ENCODE peak calls at places on chromosomes 7 and 10, in ten cellular contexts. One of them, this sample, is unnamed.

GRCh38 chr10:11163990-11164805 is 146.5 kb downstream of the CELF2 start:
- DNase-seq in IMR-90: no peak
- DNase-seq in CD8-positive, alpha-beta memory T cell: no peak
- DNase-seq in endodermal cell: no peak
- DNase-seq in GM23248: no peak
- DNase-seq in lung: no peak
- DNase-seq in colonic mucosa: no peak
- DNase-seq in tibial nerve: no peak
- DNase-seq in lower lobe of right lung: no peak
- DNase-seq in left lung: no peak
- DNase-seq in this sample: no peak

GRCh38 chr10:53013201-53013808 is 240.7 kb upstream of the MBL2 start:
- DNase-seq in IMR-90: no peak
- DNase-seq in CD8-positive, alpha-beta memory T cell: no peak
- DNase-seq in endodermal cell: no peak
- DNase-seq in GM23248: no peak
- DNase-seq in lung: no peak
- DNase-seq in colonic mucosa: no peak
- DNase-seq in tibial nerve: no peak
- DNase-seq in lower lobe of right lung: no peak
- DNase-seq in left lung: no peak
- DNase-seq in this sample: no peak

GRCh38 chr7:103613655-103614642 is 167.9 kb upstream of the SLC26A5 start:
- DNase-seq in IMR-90: no peak
- DNase-seq in CD8-positive, alpha-beta memory T cell: no peak
- DNase-seq in endodermal cell: no peak
- DNase-seq in GM23248: peak; percentile 52
- DNase-seq in lung: no peak
- DNase-seq in colonic mucosa: no peak
- DNase-seq in tibial nerve: no peak
- DNase-seq in lower lobe of right lung: no peak
- DNase-seq in left lung: no peak
- DNase-seq in this sample: no peak

GRCh38 chr10:69845574-69846251 is 44.0 kb downstream of the COL13A1 start:
- DNase-seq in IMR-90: peak; percentile 42
- DNase-seq in CD8-positive, alpha-beta memory T cell: no peak
- DNase-seq in endodermal cell: no peak
- DNase-seq in GM23248: peak; percentile 39
- DNase-seq in lung: no peak
- DNase-seq in colonic mucosa: peak; percentile 66
- DNase-seq in tibial nerve: no peak
- DNase-seq in lower lobe of right lung: no peak
- DNase-seq in left lung: no peak
- DNase-seq in this sample: peak; percentile 79

GRCh38 chr10:127133672-127134500 is 62.5 kb downstream of the INSYN2A start:
- DNase-seq in IMR-90: peak; percentile 44
- DNase-seq in CD8-positive, alpha-beta memory T cell: no peak
- DNase-seq in endodermal cell: no peak
- DNase-seq in GM23248: peak; percentile 8
- DNase-seq in lung: no peak
- DNase-seq in colonic mucosa: no peak
- DNase-seq in tibial nerve: no peak
- DNase-seq in lower lobe of right lung: no peak
- DNase-seq in left lung: no peak
- DNase-seq in this sample: no peak

GRCh38 chr7:90973146-90973545 is 291.1 kb upstream of the FZD1 start:
- DNase-seq in IMR-90: peak; percentile 8
- DNase-seq in CD8-positive, alpha-beta memory T cell: no peak
- DNase-seq in endodermal cell: no peak
- DNase-seq in GM23248: peak; percentile 46
- DNase-seq in lung: no peak
- DNase-seq in colonic mucosa: no peak
- DNase-seq in tibial nerve: no peak
- DNase-seq in lower lobe of right lung: no peak
- DNase-seq in left lung: no peak
- DNase-seq in this sample: no peak

GRCh38 chr10:124903119-124903518 is 38.8 kb upstream of the ZRANB1 start:
- DNase-seq in IMR-90: no peak
- DNase-seq in CD8-positive, alpha-beta memory T cell: no peak
- DNase-seq in endodermal cell: peak; percentile 57
- DNase-seq in GM23248: no peak
- DNase-seq in lung: no peak
- DNase-seq in colonic mucosa: no peak
- DNase-seq in tibial nerve: no peak
- DNase-seq in lower lobe of right lung: no peak
- DNase-seq in left lung: no peak
- DNase-seq in this sample: peak; percentile 67

GRCh38 chr10:114499630-114500190 is 95.4 kb upstream of the AFAP1L2 start:
- DNase-seq in IMR-90: no peak
- DNase-seq in CD8-positive, alpha-beta memory T cell: no peak
- DNase-seq in endodermal cell: no peak
- DNase-seq in GM23248: no peak
- DNase-seq in lung: no peak
- DNase-seq in colonic mucosa: peak; percentile 88
- DNase-seq in tibial nerve: no peak
- DNase-seq in lower lobe of right lung: no peak
- DNase-seq in left lung: no peak
- DNase-seq in this sample: no peak

GRCh38 chr10:58755688-58756087 is 243.0 kb downstream of the BICC1 start:
- DNase-seq in IMR-90: peak; percentile 68
- DNase-seq in CD8-positive, alpha-beta memory T cell: no peak
- DNase-seq in endodermal cell: no peak
- DNase-seq in GM23248: peak; percentile 94
- DNase-seq in lung: no peak
- DNase-seq in colonic mucosa: no peak
- DNase-seq in tibial nerve: no peak
- DNase-seq in lower lobe of right lung: no peak
- DNase-seq in left lung: no peak
- DNase-seq in this sample: peak; percentile 26

GRCh38 chr7:53062796-53063195 is 27.4 kb downstream of the POM121L12 start:
- DNase-seq in IMR-90: no peak
- DNase-seq in CD8-positive, alpha-beta memory T cell: no peak
- DNase-seq in endodermal cell: no peak
- DNase-seq in GM23248: no peak
- DNase-seq in lung: no peak
- DNase-seq in colonic mucosa: no peak
- DNase-seq in tibial nerve: no peak
- DNase-seq in lower lobe of right lung: no peak
- DNase-seq in left lung: no peak
- DNase-seq in this sample: no peak
- H3K9me3 ChIP-seq in IMR-90: peaks cover 8% of the 10 kb centered on the region
- H3K9me3 ChIP-seq in CD8-positive, alpha-beta memory T cell: peaks cover 4% of the 10 kb centered on the region
- H3K9me3 ChIP-seq in endodermal cell: peaks cover 5% of the 10 kb centered on the region
- H3K9me3 ChIP-seq in GM23248: no peaks in the 10 kb centered on the region
- H3K9me3 ChIP-seq in lung: no peaks in the 10 kb centered on the region
- H3K9me3 ChIP-seq in colonic mucosa: no peaks in the 10 kb centered on the region
- H3K9me3 ChIP-seq in tibial nerve: no peaks in the 10 kb centered on the region
- H3K9me3 ChIP-seq in lower lobe of right lung: no peaks in the 10 kb centered on the region
- H3K9me3 ChIP-seq in left lung: peaks cover 5% of the 10 kb centered on the region
- H3K9me3 ChIP-seq in this sample: no peaks in the 10 kb centered on the region

GRCh38 chr10:115944538-115944937 is 328.5 kb downstream of the GFRA1 start:
- DNase-seq in IMR-90: no peak
- DNase-seq in CD8-positive, alpha-beta memory T cell: no peak
- DNase-seq in endodermal cell: no peak
- DNase-seq in GM23248: no peak
- DNase-seq in lung: no peak
- DNase-seq in colonic mucosa: no peak
- DNase-seq in tibial nerve: no peak
- DNase-seq in lower lobe of right lung: no peak
- DNase-seq in left lung: no peak
- DNase-seq in this sample: no peak

GRCh38 chr10:115945696-115946445 is 327.1 kb downstream of the GFRA1 start:
- DNase-seq in IMR-90: no peak
- DNase-seq in CD8-positive, alpha-beta memory T cell: no peak
- DNase-seq in endodermal cell: no peak
- DNase-seq in GM23248: no peak
- DNase-seq in lung: no peak
- DNase-seq in colonic mucosa: no peak
- DNase-seq in tibial nerve: no peak
- DNase-seq in lower lobe of right lung: no peak
- DNase-seq in left lung: no peak
- DNase-seq in this sample: no peak

GRCh38 chr10:115948415-115948814 is 324.6 kb downstream of the GFRA1 start:
- DNase-seq in IMR-90: peak; percentile 33
- DNase-seq in CD8-positive, alpha-beta memory T cell: no peak
- DNase-seq in endodermal cell: no peak
- DNase-seq in GM23248: peak; percentile 56
- DNase-seq in lung: no peak
- DNase-seq in colonic mucosa: no peak
- DNase-seq in tibial nerve: no peak
- DNase-seq in lower lobe of right lung: no peak
- DNase-seq in left lung: no peak
- DNase-seq in this sample: no peak

GRCh38 chr10:115949282-115949844 is 323.6 kb downstream of the GFRA1 start:
- DNase-seq in IMR-90: no peak
- DNase-seq in CD8-positive, alpha-beta memory T cell: no peak
- DNase-seq in endodermal cell: no peak
- DNase-seq in GM23248: no peak
- DNase-seq in lung: no peak
- DNase-seq in colonic mucosa: no peak
- DNase-seq in tibial nerve: no peak
- DNase-seq in lower lobe of right lung: no peak
- DNase-seq in left lung: no peak
- DNase-seq in this sample: no peak

DNA sequence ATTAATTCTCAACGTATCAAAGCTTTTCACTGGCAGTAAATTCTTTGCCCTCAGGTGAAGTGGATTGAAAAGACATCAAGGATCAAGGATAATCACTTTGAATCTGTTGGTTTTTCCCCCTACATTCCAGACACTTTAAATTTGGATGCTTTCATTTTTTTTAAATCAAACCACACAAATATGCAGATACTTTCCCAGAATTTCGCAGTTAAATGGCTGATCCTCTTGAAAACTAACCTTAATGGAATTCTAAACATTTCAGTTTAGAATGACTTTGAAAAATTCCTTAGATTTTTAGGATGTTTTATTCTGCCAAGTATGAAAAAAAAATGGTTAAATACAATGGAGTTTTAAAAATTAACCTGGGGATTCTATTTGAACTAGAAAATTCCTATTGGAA is 325.9 kb downstream of the GFRA1 start:
- DNase-seq in IMR-90: peak; percentile 58
- DNase-seq in CD8-positive, alpha-beta memory T cell: no peak
- DNase-seq in endodermal cell: no peak
- DNase-seq in GM23248: peak; percentile 55
- DNase-seq in lung: no peak
- DNase-seq in colonic mucosa: no peak
- DNase-seq in tibial nerve: no peak
- DNase-seq in lower lobe of right lung: no peak
- DNase-seq in left lung: no peak
- DNase-seq in this sample: no peak
- H3K4me3 ChIP-seq in IMR-90: no peak overlapping the region
- H3K4me3 ChIP-seq in CD8-positive, alpha-beta memory T cell: no peak overlapping the region
- H3K4me3 ChIP-seq in endodermal cell: no peak overlapping the region
- H3K4me3 ChIP-seq in GM23248: peak overlapping the region; percentile 3
- H3K4me3 ChIP-seq in lung: no peak overlapping the region
- H3K4me3 ChIP-seq in colonic mucosa: no peak overlapping the region
- H3K4me3 ChIP-seq in tibial nerve: no peak overlapping the region
- H3K4me3 ChIP-seq in lower lobe of right lung: no peak overlapping the region
- H3K4me3 ChIP-seq in left lung: no peak overlapping the region
- H3K4me3 ChIP-seq in this sample: no peak overlapping the region

GRCh38 chr7:128398841-128399135 is 11.0 kb downstream of the IMPDH1 start:
- DNase-seq in IMR-90: no peak
- DNase-seq in CD8-positive, alpha-beta memory T cell: no peak
- DNase-seq in endodermal cell: no peak
- DNase-seq in GM23248: no peak
- DNase-seq in lung: no peak
- DNase-seq in colonic mucosa: no peak
- DNase-seq in tibial nerve: no peak
- DNase-seq in lower lobe of right lung: no peak
- DNase-seq in left lung: no peak
- DNase-seq in this sample: no peak
- H3K9me3 ChIP-seq in IMR-90: no peaks in the 10 kb centered on the region
- H3K9me3 ChIP-seq in CD8-positive, alpha-beta memory T cell: no peaks in the 10 kb centered on the region
- H3K9me3 ChIP-seq in endodermal cell: no peaks in the 10 kb centered on the region
- H3K9me3 ChIP-seq in GM23248: no peaks in the 10 kb centered on the region
- H3K9me3 ChIP-seq in lung: no peaks in the 10 kb centered on the region
- H3K9me3 ChIP-seq in colonic mucosa: no peaks in the 10 kb centered on the region
- H3K9me3 ChIP-seq in tibial nerve: no peaks in the 10 kb centered on the region
- H3K9me3 ChIP-seq in lower lobe of right lung: no peaks in the 10 kb centered on the region
- H3K9me3 ChIP-seq in left lung: no peaks in the 10 kb centered on the region
- H3K9me3 ChIP-seq in this sample: no peaks in the 10 kb centered on the region

GRCh38 chr7:192701-193536 is 548 bp downstream of the FAM20C start:
- DNase-seq in IMR-90: peak; percentile 21
- DNase-seq in CD8-positive, alpha-beta memory T cell: no peak
- DNase-seq in endodermal cell: peak; percentile 60
- DNase-seq in GM23248: peak; percentile 62
- DNase-seq in lung: no peak
- DNase-seq in colonic mucosa: peak; percentile 51
- DNase-seq in tibial nerve: no peak
- DNase-seq in lower lobe of right lung: no peak
- DNase-seq in left lung: no peak
- DNase-seq in this sample: no peak
- H3K4me3 ChIP-seq in IMR-90: peak overlapping the region; percentile 78
- H3K4me3 ChIP-seq in CD8-positive, alpha-beta memory T cell: no peak overlapping the region
- H3K4me3 ChIP-seq in endodermal cell: peak overlapping the region; percentile 83
- H3K4me3 ChIP-seq in GM23248: peak overlapping the region; percentile 93
- H3K4me3 ChIP-seq in lung: peak overlapping the region; percentile 61
- H3K4me3 ChIP-seq in colonic mucosa: peak overlapping the region; percentile 71
- H3K4me3 ChIP-seq in tibial nerve: peak overlapping the region; percentile 76
- H3K4me3 ChIP-seq in lower lobe of right lung: peak overlapping the region; percentile 70
- H3K4me3 ChIP-seq in left lung: peak overlapping the region; percentile 74
- H3K4me3 ChIP-seq in this sample: peak overlapping the region; percentile 78

GRCh38 chr7:64643567-64643966 is 22.4 kb upstream of the ZNF107 start:
- DNase-seq in IMR-90: no peak
- DNase-seq in CD8-positive, alpha-beta memory T cell: no peak
- DNase-seq in endodermal cell: no peak
- DNase-seq in GM23248: no peak
- DNase-seq in lung: no peak
- DNase-seq in colonic mucosa: no peak
- DNase-seq in tibial nerve: no peak
- DNase-seq in lower lobe of right lung: no peak
- DNase-seq in left lung: no peak
- DNase-seq in this sample: no peak
- H3K9me3 ChIP-seq in IMR-90: peaks cover 4% of the 10 kb centered on the region
- H3K9me3 ChIP-seq in CD8-positive, alpha-beta memory T cell: no peaks in the 10 kb centered on the region
- H3K9me3 ChIP-seq in endodermal cell: peaks cover 19% of the 10 kb centered on the region
- H3K9me3 ChIP-seq in GM23248: no peaks in the 10 kb centered on the region
- H3K9me3 ChIP-seq in lung: no peaks in the 10 kb centered on the region
- H3K9me3 ChIP-seq in colonic mucosa: no peaks in the 10 kb centered on the region
- H3K9me3 ChIP-seq in tibial nerve: no peaks in the 10 kb centered on the region
- H3K9me3 ChIP-seq in lower lobe of right lung: no peaks in the 10 kb centered on the region
- H3K9me3 ChIP-seq in left lung: peaks cover 16% of the 10 kb centered on the region
- H3K9me3 ChIP-seq in this sample: no peaks in the 10 kb centered on the region

DNA sequence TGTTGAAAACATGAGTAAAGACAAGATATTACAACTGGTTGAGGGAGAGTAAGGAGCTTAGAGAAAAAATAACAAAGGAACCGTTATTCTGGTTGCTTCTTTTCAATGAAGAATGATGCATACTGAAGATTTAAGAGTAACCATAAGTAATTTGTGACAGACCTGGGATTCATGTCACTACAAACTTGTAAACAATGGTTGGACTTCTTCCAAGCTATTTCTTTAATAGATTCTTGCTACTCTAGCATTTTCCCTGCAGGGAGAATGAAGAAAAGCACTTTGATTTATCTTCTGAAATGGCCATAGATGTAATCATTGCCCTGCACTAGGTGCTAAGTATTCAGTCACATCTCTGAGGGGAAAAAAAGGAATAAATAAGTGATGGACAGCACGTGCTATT is 606.6 kb upstream of the LRRN3 start:
- DNase-seq in IMR-90: no peak
- DNase-seq in CD8-positive, alpha-beta memory T cell: no peak
- DNase-seq in endodermal cell: no peak
- DNase-seq in GM23248: no peak
- DNase-seq in lung: no peak
- DNase-seq in colonic mucosa: no peak
- DNase-seq in tibial nerve: no peak
- DNase-seq in lower lobe of right lung: no peak
- DNase-seq in left lung: no peak
- DNase-seq in this sample: no peak
- H3K4me3 ChIP-seq in IMR-90: no peak overlapping the region
- H3K4me3 ChIP-seq in CD8-positive, alpha-beta memory T cell: no peak overlapping the region
- H3K4me3 ChIP-seq in endodermal cell: no peak overlapping the region
- H3K4me3 ChIP-seq in GM23248: no peak overlapping the region
- H3K4me3 ChIP-seq in lung: no peak overlapping the region
- H3K4me3 ChIP-seq in colonic mucosa: no peak overlapping the region
- H3K4me3 ChIP-seq in tibial nerve: no peak overlapping the region
- H3K4me3 ChIP-seq in lower lobe of right lung: no peak overlapping the region
- H3K4me3 ChIP-seq in left lung: no peak overlapping the region
- H3K4me3 ChIP-seq in this sample: no peak overlapping the region